ENCODE peak calls at places on chromosomes 12 and 14, in five cellular contexts. U is CD8-positive, alpha-beta T cell; S is mucosa of descending colon; H is ovary; I is cardiac muscle cell. K is an unnamed sample.

GRCh38 chr12:57404966-57405640 is 25.7 kb downstream of the R3HDM2 start:
- DNase-seq in U (no peak), S (no peak), H (no peak), I (no peak), K (no peak)

GRCh38 chr14:65704850-65705249 is 292.3 kb downstream of the FUT8 start:
- DNase-seq in U (no peak), S (no peak), H (no peak), I (peak; percentile 13), K (no peak)

GRCh38 chr14:93115069-93115919 is 431 bp downstream of the ITPK1 start:
- DNase-seq in U (peak; percentile 81), S (peak; percentile 94), H (peak; percentile 87), I (peak; percentile 92), K (peak; percentile 82)

GRCh38 chr14:61547186-61548121 is 147.9 kb upstream of the HIF1A start:
- DNase-seq in U (no peak), S (no peak), H (no peak), I (no peak), K (no peak)

GRCh38 chr14:72701610-72702009 is 192.3 kb downstream of the DPF3 start:
- DNase-seq in U (no peak), S (no peak), H (no peak), I (no peak), K (no peak)

GRCh38 chr12:39435531-39435930 is 7.4 kb downstream of the KIF21A start:
- DNase-seq in U (no peak), S (no peak), H (no peak), I (no peak), K (no peak)

GRCh38 chr12:69000540-69001243 is 67.7 kb upstream of the CPM start:
- DNase-seq in U (no peak), S (no peak), H (no peak), I (no peak), K (no peak)

GRCh38 chr12:29702972-29703371 is 80.8 kb downstream of the TMTC1 start:
- DNase-seq in U (no peak), S (no peak), H (no peak), I (no peak), K (no peak)

GRCh38 chr12:102095677-102096263 is 24.1 kb downstream of the NUP37 start:
- DNase-seq in U (no peak), S (no peak), H (no peak), I (peak; percentile 15), K (no peak)

GRCh38 chr12:48977290-48978281 is 536 bp upstream of the WNT1 start:
- DNase-seq in U (peak; percentile 79), S (peak; percentile 81), H (peak; percentile 59), I (no peak), K (peak; percentile 81)

GRCh38 chr12:113932411-113933196 is 33.5 kb downstream of the RBM19 start:
- DNase-seq in U (no peak), S (no peak), H (peak; percentile 64), I (peak; percentile 21), K (no peak)

GRCh38 chr12:15192721-15193120 is 28.5 kb downstream of the RERG start:
- DNase-seq in U (no peak), S (no peak), H (no peak), I (no peak), K (no peak)

GRCh38 chr12:30753761-30754382 is 879 bp downstream of the CAPRIN2 start:
- DNase-seq in U (no peak), S (no peak), H (no peak), I (no peak), K (no peak)

GRCh38 chr14:68968051-68968450 is 11.1 kb downstream of the ACTN1 start:
- DNase-seq in U (peak; percentile 78), S (no peak), H (no peak), I (no peak), K (peak; percentile 54)

GRCh38 chr12:84986586-84986985 is 49.5 kb downstream of the TSPAN19 start:
- DNase-seq in U (no peak), S (no peak), H (no peak), I (no peak), K (no peak)

GRCh38 chr14:99524804-99525698 is 43.8 kb downstream of the CCNK start:
- DNase-seq in U (no peak), S (peak; percentile 39), H (no peak), I (peak; percentile 47), K (no peak)

GRCh38 chr14:55913324-55914035 is 204.7 kb upstream of the PELI2 start:
- DNase-seq in U (no peak), S (no peak), H (peak; percentile 20), I (no peak), K (no peak)

GRCh38 chr14:36663404-36664321 is 2.0 kb downstream of the PAX9 start:
- DNase-seq in U (no peak), S (no peak), H (no peak), I (no peak), K (no peak)

GRCh38 chr12:49041036-49041880 is 19.3 kb downstream of the KMT2D start:
- DNase-seq in U (no peak), S (peak; percentile 22), H (no peak), I (no peak), K (no peak)

GRCh38 chr14:103545219-103545914 is 16.4 kb downstream of the TRMT61A start:
- DNase-seq in U (no peak), S (peak; percentile 27), H (no peak), I (no peak), K (no peak)

GRCh38 chr12:48105321-48105866 is 485 bp downstream of the SENP1 start:
- DNase-seq in U (peak; percentile 51), S (no peak), H (no peak), I (no peak), K (peak; percentile 55)

GRCh38 chr12:25459541-25459951 is 93.5 kb downstream of the LMNTD1 start:
- DNase-seq in U (no peak), S (no peak), H (no peak), I (no peak), K (no peak)

GRCh38 chr12:97556201-97556824 is 93.7 kb downstream of the RMST start:
- DNase-seq in U (no peak), S (no peak), H (no peak), I (peak; percentile 25), K (no peak)

GRCh38 chr12:10939163-10939562 is at the start of gene TAS2R14:
- DNase-seq in U (no peak), S (no peak), H (no peak), I (no peak), K (no peak)

GRCh38 chr14:60544659-60545058 is 35.7 kb downstream of the SIX6 start:
- DNase-seq in U (no peak), S (no peak), H (no peak), I (no peak), K (no peak)

GRCh38 chr12:65015850-65016249 is 105.3 kb downstream of the WIF1 start:
- DNase-seq in U (no peak), S (no peak), H (no peak), I (no peak), K (no peak)

GRCh38 chr12:3421191-3421590 is 69.8 kb upstream of the PRMT8 start:
- DNase-seq in U (no peak), S (no peak), H (no peak), I (no peak), K (no peak)

GRCh38 chr14:24274101-24274543 is 2.7 kb upstream of the RABGGTA start:
- DNase-seq in U (no peak), S (no peak), H (no peak), I (no peak), K (no peak)

GRCh38 chr12:72288436-72288835 is 16.3 kb downstream of the TRHDE start:
- DNase-seq in U (no peak), S (no peak), H (no peak), I (no peak), K (no peak)

GRCh38 chr12:32548691-32549412 is 130.2 kb upstream of the DNM1L start:
- DNase-seq in U (no peak), S (no peak), H (peak; percentile 70), I (no peak), K (no peak)

GRCh38 chr14:56648508-56649301 is 69.1 kb downstream of the TMEM260 start:
- DNase-seq in U (no peak), S (no peak), H (no peak), I (peak; percentile 9), K (no peak)

GRCh38 chr12:131920157-131920508 is 8.9 kb upstream of the PUS1 start:
- DNase-seq in U (no peak), S (no peak), H (peak; percentile 22), I (no peak), K (no peak)

GRCh38 chr12:108955225-108955835 is 65.5 kb downstream of the SVOP start:
- DNase-seq in U (no peak), S (no peak), H (no peak), I (peak; percentile 5), K (no peak)

DNA sequence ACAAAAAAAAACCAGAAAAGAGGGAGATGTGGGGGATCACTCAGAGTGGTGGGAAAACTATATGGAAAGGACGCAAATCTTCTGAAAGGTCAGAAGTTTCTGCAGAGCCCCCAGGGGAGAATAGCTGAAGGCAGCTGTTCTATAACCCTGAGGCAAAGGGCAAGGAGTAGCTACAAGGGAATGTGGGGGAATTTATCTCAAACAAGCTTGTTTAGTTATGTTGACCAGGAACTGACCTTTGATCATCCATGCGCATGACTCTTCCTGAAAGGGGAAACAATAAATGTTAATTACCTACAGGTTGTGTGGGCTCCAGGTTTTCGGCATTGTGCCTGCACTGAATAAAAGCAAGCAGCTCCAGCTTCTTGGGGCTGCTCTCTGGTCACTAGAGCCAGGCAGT is 968.5 kb downstream of the AACS start:
- DNase-seq in U (no peak), S (no peak), H (no peak), I (no peak), K (no peak)
- H3K9me3 ChIP-seq in U (no peaks in the 10 kb centered on the region), S (peaks cover 14% of the 10 kb centered on the region), H (peaks cover 4% of the 10 kb centered on the region), I (no peaks in the 10 kb centered on the region), K (no peaks in the 10 kb centered on the region)

DNA sequence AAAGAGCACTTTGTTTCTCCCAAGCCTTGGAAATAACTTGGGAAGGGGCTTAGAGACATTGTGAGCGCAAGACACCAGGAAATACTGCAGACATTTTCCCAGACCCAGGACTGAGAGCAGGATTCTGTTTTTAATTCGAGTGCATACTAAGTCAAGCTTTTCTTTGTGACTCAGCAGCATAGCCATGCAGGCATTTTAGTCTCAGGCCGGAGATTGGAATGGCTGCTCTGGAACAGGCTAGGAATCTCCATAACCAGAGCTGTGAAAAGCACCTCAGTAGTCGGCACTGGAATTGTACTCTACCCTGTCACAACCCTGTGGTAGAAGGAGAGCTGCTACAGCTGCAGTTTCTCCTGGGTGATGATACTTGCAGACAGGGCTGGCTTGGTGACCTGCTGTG is 28.9 kb upstream of the GARIN6 start:
- DNase-seq in U (no peak), S (no peak), H (no peak), I (no peak), K (no peak)
- H3K9me3 ChIP-seq in U (no peaks in the 10 kb centered on the region), S (peaks cover 33% of the 10 kb centered on the region), H (peaks cover 3% of the 10 kb centered on the region), I (no peaks in the 10 kb centered on the region), K (no peaks in the 10 kb centered on the region)

GRCh38 chr12:34356233-34356987 is 334.1 kb downstream of the ALG10 start:
- DNase-seq in U (no peak), S (no peak), H (no peak), I (no peak), K (no peak)
- H3K9me3 ChIP-seq in U (no peaks in the 10 kb centered on the region), S (peaks cover 99% of the 10 kb centered on the region), H (no peaks in the 10 kb centered on the region), I (no peaks in the 10 kb centered on the region), K (no peaks in the 10 kb centered on the region)

GRCh38 chr12:34402228-34402898 is 380.1 kb downstream of the ALG10 start:
- DNase-seq in U (peak; percentile 9), S (peak; percentile 7), H (peak; percentile 4), I (no peak), K (peak; percentile 2)

GRCh38 chr12:34404377-34405285 is 382.3 kb downstream of the ALG10 start:
- DNase-seq in U (peak; percentile 9), S (peak; percentile 1), H (peak; percentile 7), I (no peak), K (no peak)

GRCh38 chr12:34403706-34404376 is 381.5 kb downstream of the ALG10 start:
- DNase-seq in U (no peak), S (no peak), H (peak; percentile 12), I (no peak), K (peak; percentile 6)

GRCh38 chr12:34401659-34402227 is 379.4 kb downstream of the ALG10 start:
- DNase-seq in U (peak; percentile 7), S (peak; percentile 10), H (peak; percentile 3), I (no peak), K (no peak)

GRCh38 chr12:34402899-34403705 is 380.8 kb downstream of the ALG10 start:
- DNase-seq in U (peak; percentile 9), S (peak; percentile 7), H (peak; percentile 5), I (no peak), K (peak; percentile 4)
- H3K9me3 ChIP-seq in U (peaks cover 9% of the 10 kb centered on the region), S (peaks cover 100% of the 10 kb centered on the region), H (peaks cover 16% of the 10 kb centered on the region), I (no peaks in the 10 kb centered on the region), K (peaks cover 4% of the 10 kb centered on the region)

K was measured in T-helper 17 cell.